ENCODE peak calls at places on chromosomes 11 and 22, in ten cellular contexts. One of them, this sample, is unnamed.

GRCh38 chr11:67023957-67024353 is 1.0 kb downstream of the SYT12 start:
- DNase-seq in HCT116: no peak
- DNase-seq in stomach: no peak
- DNase-seq in adrenal gland: no peak
- DNase-seq in sigmoid colon: no peak
- DNase-seq in body of pancreas: no peak
- DNase-seq in right lobe of liver: no peak
- DNase-seq in suprapubic skin: no peak
- DNase-seq in A549: no peak
- DNase-seq in esophagus squamous epithelium: no peak
- DNase-seq in this sample: no peak

GRCh38 chr11:27209562-27210005 is 153.4 kb downstream of the CCDC34 start:
- DNase-seq in suprapubic skin: peak
- DNase-seq in right lobe of liver: no peak
- DNase-seq in HCT116: peak
- DNase-seq in sigmoid colon: no peak
- DNase-seq in adrenal gland: peak
- DNase-seq in A549: peak
- DNase-seq in stomach: no peak
- DNase-seq in esophagus squamous epithelium: no peak
- DNase-seq in body of pancreas: peak
- DNase-seq in this sample: peak

GRCh38 chr11:86816251-86816726 is 15.9 kb downstream of the PRSS23 start:
- DNase-seq in HCT116: no peak
- DNase-seq in sigmoid colon: no peak
- DNase-seq in A549: no peak
- DNase-seq in esophagus squamous epithelium: no peak
- DNase-seq in body of pancreas: no peak
- DNase-seq in right lobe of liver: no peak
- DNase-seq in stomach: no peak
- DNase-seq in adrenal gland: no peak
- DNase-seq in suprapubic skin: no peak
- DNase-seq in this sample: no peak

GRCh38 chr11:123303924-123304323 is 108.9 kb upstream of the CLMP start:
- DNase-seq in A549: no peak
- DNase-seq in body of pancreas: no peak
- DNase-seq in adrenal gland: no peak
- DNase-seq in right lobe of liver: no peak
- DNase-seq in HCT116: no peak
- DNase-seq in sigmoid colon: no peak
- DNase-seq in suprapubic skin: no peak
- DNase-seq in stomach: no peak
- DNase-seq in esophagus squamous epithelium: no peak
- DNase-seq in this sample: no peak

GRCh38 chr11:18853086-18853720 is 61.6 kb upstream of the PTPN5 start:
- DNase-seq in suprapubic skin: no peak
- DNase-seq in adrenal gland: no peak
- DNase-seq in HCT116: peak
- DNase-seq in right lobe of liver: no peak
- DNase-seq in A549: peak
- DNase-seq in sigmoid colon: no peak
- DNase-seq in stomach: no peak
- DNase-seq in esophagus squamous epithelium: no peak
- DNase-seq in body of pancreas: peak
- DNase-seq in this sample: no peak

GRCh38 chr22:42978453-42979103 is 36.4 kb downstream of the PACSIN2 start:
- DNase-seq in esophagus squamous epithelium: no peak
- DNase-seq in adrenal gland: no peak
- DNase-seq in right lobe of liver: no peak
- DNase-seq in sigmoid colon: no peak
- DNase-seq in body of pancreas: no peak
- DNase-seq in suprapubic skin: peak
- DNase-seq in HCT116: no peak
- DNase-seq in stomach: no peak
- DNase-seq in A549: no peak
- DNase-seq in this sample: no peak

GRCh38 chr22:43512279-43512678 is 100.5 kb downstream of the MPPED1 start:
- DNase-seq in sigmoid colon: no peak
- DNase-seq in A549: no peak
- DNase-seq in right lobe of liver: no peak
- DNase-seq in suprapubic skin: no peak
- DNase-seq in stomach: no peak
- DNase-seq in esophagus squamous epithelium: no peak
- DNase-seq in adrenal gland: no peak
- DNase-seq in HCT116: no peak
- DNase-seq in body of pancreas: no peak
- DNase-seq in this sample: no peak

GRCh38 chr11:14021738-14022137 is 59.2 kb downstream of the SPON1 start:
- DNase-seq in stomach: no peak
- DNase-seq in HCT116: no peak
- DNase-seq in sigmoid colon: no peak
- DNase-seq in body of pancreas: no peak
- DNase-seq in A549: no peak
- DNase-seq in suprapubic skin: no peak
- DNase-seq in esophagus squamous epithelium: no peak
- DNase-seq in adrenal gland: no peak
- DNase-seq in right lobe of liver: no peak
- DNase-seq in this sample: no peak

GRCh38 chr11:22304337-22304961 is 33.7 kb upstream of the SLC17A6 start:
- DNase-seq in suprapubic skin: no peak
- DNase-seq in A549: peak
- DNase-seq in HCT116: peak
- DNase-seq in adrenal gland: no peak
- DNase-seq in esophagus squamous epithelium: no peak
- DNase-seq in sigmoid colon: no peak
- DNase-seq in stomach: no peak
- DNase-seq in right lobe of liver: no peak
- DNase-seq in body of pancreas: no peak
- DNase-seq in this sample: no peak

GRCh38 chr11:64233913-64234839 is at the start of gene VEGFB:
- DNase-seq in sigmoid colon: peak
- DNase-seq in stomach: peak
- DNase-seq in right lobe of liver: peak
- DNase-seq in HCT116: no peak
- DNase-seq in A549: no peak
- DNase-seq in body of pancreas: peak
- DNase-seq in esophagus squamous epithelium: no peak
- DNase-seq in suprapubic skin: peak
- DNase-seq in adrenal gland: peak
- DNase-seq in this sample: peak

GRCh38 chr11:24885580-24886173 is 388.8 kb downstream of the LUZP2 start:
- DNase-seq in HCT116: no peak
- DNase-seq in right lobe of liver: no peak
- DNase-seq in body of pancreas: no peak
- DNase-seq in stomach: no peak
- DNase-seq in A549: no peak
- DNase-seq in suprapubic skin: no peak
- DNase-seq in adrenal gland: no peak
- DNase-seq in sigmoid colon: no peak
- DNase-seq in esophagus squamous epithelium: no peak
- DNase-seq in this sample: no peak

DNA sequence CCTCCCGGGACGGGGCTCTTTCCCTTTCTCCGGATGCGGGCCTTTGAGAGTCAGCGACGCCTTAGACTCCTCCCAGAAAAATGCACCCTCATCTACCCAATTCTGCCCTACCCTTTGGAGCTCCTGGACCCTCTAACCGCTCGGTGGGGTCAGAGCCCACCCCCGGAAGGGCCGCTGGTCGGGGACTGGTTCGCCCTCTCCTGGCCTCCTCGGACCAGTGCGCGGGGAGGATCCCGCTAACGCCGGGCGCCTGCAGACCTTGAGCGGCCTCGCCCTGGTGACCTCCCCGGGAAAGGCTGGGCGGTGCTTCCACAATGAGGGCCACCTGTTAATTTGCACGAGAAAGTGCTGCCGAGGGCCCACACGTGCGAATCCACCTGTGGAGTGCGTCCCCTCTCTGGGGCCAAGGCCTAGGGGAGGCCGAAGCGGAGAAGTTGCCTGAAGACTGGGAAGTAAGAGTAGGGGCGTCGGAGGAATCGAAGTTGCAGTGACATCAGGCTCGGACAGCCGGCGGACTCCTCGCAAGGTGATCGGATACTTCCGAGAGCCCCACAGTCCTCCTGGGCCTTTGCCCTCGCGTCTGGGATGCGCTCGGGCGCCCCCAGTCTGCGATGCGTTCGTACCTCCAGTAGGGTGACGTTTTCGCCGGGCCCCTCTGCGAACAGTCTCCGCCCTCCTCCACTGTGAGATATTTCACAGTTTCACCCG is 61.5 kb downstream of the ENDOD1 start:
- DNase-seq in stomach: peak
- DNase-seq in HCT116: peak
- DNase-seq in esophagus squamous epithelium: peak
- DNase-seq in body of pancreas: peak
- DNase-seq in suprapubic skin: peak
- DNase-seq in right lobe of liver: peak
- DNase-seq in A549: peak
- DNase-seq in sigmoid colon: peak
- DNase-seq in adrenal gland: peak
- DNase-seq in this sample: peak
- TF ChIP-seq POLR2A in stomach: no peak
- TF ChIP-seq POLR2A in HCT116: peak
- TF ChIP-seq POLR2A in esophagus squamous epithelium: no peak
- TF ChIP-seq POLR2A in body of pancreas: peak
- TF ChIP-seq POLR2A in suprapubic skin: no peak
- TF ChIP-seq POLR2A in right lobe of liver: peak
- TF ChIP-seq POLR2A in A549: peak
- TF ChIP-seq POLR2A in sigmoid colon: no peak
- TF ChIP-seq POLR2A in adrenal gland: peak
- TF ChIP-seq POLR2A in this sample: no peak

DNA sequence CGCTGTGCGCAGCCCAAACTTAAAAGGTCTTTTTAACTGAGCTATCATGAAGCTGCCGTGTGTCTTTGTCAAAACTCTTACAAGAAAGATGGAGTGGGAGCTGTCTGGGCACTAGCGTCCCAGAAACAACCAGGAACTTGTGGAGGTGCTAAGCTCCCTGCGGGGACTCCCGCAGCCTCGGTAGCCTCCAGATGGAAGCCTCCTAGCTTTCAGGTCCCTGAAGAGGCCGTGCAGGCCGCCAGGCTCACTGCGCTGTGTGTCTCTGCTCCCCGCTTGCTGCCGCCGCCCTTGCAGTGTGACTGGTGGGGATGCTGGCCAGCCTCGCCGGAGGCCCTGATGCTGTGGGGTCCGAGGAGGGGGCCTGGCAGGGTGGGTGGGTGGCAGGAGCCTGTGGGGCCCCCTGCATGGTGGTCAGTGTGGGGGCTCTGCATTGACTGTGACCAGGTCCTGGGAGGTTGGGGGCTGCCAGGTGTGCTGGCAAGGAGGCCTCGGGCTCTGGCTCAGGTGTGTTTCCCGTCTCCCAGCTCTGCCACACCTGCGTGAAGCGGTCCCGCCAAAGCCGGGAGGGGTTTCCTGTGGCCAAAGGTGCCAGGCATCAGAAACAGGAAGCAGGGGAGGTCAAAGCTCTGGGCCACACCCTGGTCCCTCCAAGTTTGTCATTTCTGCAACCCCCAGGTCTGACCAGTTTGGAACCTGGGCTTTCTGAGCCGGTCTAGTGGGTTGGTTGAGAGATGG is 1.2 kb downstream of the TRABD start:
- DNase-seq in stomach: peak
- DNase-seq in sigmoid colon: no peak
- DNase-seq in suprapubic skin: no peak
- DNase-seq in adrenal gland: no peak
- DNase-seq in esophagus squamous epithelium: no peak
- DNase-seq in body of pancreas: peak
- DNase-seq in HCT116: no peak
- DNase-seq in A549: no peak
- DNase-seq in right lobe of liver: no peak
- DNase-seq in this sample: no peak
- H3K27ac ChIP-seq in stomach: peak
- H3K27ac ChIP-seq in sigmoid colon: peak
- H3K27ac ChIP-seq in suprapubic skin: no peak
- H3K27ac ChIP-seq in adrenal gland: no peak
- H3K27ac ChIP-seq in esophagus squamous epithelium: peak
- H3K27ac ChIP-seq in body of pancreas: peak
- H3K27ac ChIP-seq in HCT116: peak
- H3K27ac ChIP-seq in A549: peak
- H3K27ac ChIP-seq in right lobe of liver: peak
- H3K27ac ChIP-seq in this sample: no peak

DNA sequence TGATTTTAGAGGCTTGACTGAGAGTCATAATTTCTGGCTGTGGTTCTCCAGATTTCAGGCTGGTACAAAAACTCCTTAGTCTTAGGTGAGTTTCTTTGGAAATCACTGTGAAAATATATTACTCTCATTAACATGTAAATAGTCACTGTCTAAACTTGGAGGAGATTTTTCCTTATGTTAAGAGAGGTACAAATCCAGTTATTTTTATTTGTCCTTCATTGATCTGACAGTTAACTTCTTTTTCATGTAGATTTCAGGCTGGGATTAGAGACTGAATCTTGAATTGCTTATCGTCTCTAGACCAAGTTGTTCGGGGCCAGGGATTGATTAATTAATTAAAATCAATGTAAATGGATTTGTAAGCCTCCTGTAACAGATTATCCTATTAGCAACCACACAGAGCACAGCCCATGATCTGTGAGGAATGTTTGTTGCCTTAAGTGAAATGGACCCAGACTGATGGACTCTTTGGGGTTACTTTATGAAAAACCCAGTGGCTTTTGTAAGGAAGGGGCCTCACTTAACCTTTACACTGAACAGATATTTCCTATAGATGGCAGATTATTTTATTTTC is 21.1 kb downstream of the TEAD1 start:
- DNase-seq in body of pancreas: no peak
- DNase-seq in suprapubic skin: no peak
- DNase-seq in sigmoid colon: no peak
- DNase-seq in right lobe of liver: no peak
- DNase-seq in adrenal gland: no peak
- DNase-seq in stomach: no peak
- DNase-seq in esophagus squamous epithelium: no peak
- DNase-seq in A549: no peak
- DNase-seq in HCT116: no peak
- DNase-seq in this sample: no peak
- H3K4me3 ChIP-seq in body of pancreas: no peak
- H3K4me3 ChIP-seq in suprapubic skin: no peak
- H3K4me3 ChIP-seq in sigmoid colon: no peak
- H3K4me3 ChIP-seq in right lobe of liver: no peak
- H3K4me3 ChIP-seq in adrenal gland: no peak
- H3K4me3 ChIP-seq in stomach: no peak
- H3K4me3 ChIP-seq in esophagus squamous epithelium: no peak
- H3K4me3 ChIP-seq in A549: no peak
- H3K4me3 ChIP-seq in HCT116: no peak
- H3K4me3 ChIP-seq in this sample: no peak

DNA sequence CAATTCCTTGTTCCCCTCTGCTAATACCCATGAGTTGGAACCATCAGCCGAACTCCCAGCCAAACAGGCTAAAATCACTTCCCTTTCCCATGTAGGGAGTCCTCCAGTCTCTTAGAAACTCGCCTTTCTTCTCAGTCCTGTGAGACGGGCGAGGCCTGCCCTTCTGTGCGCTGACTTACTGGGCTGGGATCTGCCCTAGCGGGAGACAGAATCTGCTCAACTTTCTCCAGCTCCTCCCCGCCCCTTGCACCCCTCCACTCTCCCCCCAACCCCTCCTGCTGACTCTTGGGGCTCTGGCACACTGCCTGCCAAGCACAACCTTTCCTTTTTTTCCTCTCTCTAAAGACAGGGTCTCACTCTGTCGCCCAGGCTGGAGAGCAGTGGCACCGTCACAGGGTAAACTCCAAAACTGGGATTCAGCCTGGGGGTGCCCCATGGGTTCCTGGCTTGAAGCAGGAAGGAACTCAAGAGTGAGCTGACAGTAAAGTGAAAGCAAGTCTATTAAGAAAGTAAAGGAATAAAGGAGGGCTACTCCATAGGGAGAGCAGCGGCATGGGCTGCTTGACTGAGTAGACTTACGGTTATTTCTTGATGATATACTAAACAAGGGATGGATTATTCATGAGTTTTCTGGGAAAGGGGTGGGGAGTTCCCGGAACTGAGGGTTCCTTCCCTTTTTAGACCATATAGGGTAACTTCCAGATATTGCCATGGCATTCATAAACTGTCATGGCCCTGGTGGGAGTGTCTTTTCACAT is 53.1 kb upstream of the EMID1 start:
- DNase-seq in esophagus squamous epithelium: no peak
- DNase-seq in adrenal gland: peak
- DNase-seq in right lobe of liver: no peak
- DNase-seq in A549: no peak
- DNase-seq in HCT116: no peak
- DNase-seq in stomach: peak
- DNase-seq in body of pancreas: no peak
- DNase-seq in suprapubic skin: peak
- DNase-seq in sigmoid colon: peak
- DNase-seq in this sample: no peak
- TF ChIP-seq POLR2A in esophagus squamous epithelium: no peak
- TF ChIP-seq POLR2A in adrenal gland: no peak
- TF ChIP-seq POLR2A in right lobe of liver: no peak
- TF ChIP-seq POLR2A in A549: no peak
- TF ChIP-seq POLR2A in HCT116: no peak
- TF ChIP-seq POLR2A in stomach: no peak
- TF ChIP-seq POLR2A in body of pancreas: no peak
- TF ChIP-seq POLR2A in suprapubic skin: no peak
- TF ChIP-seq POLR2A in sigmoid colon: no peak
- TF ChIP-seq POLR2A in this sample: no peak

This sample was measured in heart left ventricle.